ENCODE peak calls at places on chromosome 15, in four cellular contexts. I, M, W and F are unnamed samples.

GRCh38 chr15:68623301-68623892 is 44.6 kb downstream of the CORO2B start:
- DNase-seq in I (no peak), M (no peak), W (no peak), F (no peak)

GRCh38 chr15:60096157-60096556 is 92.0 kb downstream of the FOXB1 start:
- DNase-seq in I (no peak), M (no peak), W (no peak), F (no peak)

GRCh38 chr15:96338772-96339661 is 8.5 kb downstream of the NR2F2 start:
- DNase-seq in I (no peak), M (no peak), W (no peak), F (no peak)

GRCh38 chr15:38128389-38128788 is 124.2 kb upstream of the SPRED1 start:
- DNase-seq in I (no peak), M (no peak), W (peak), F (no peak)

GRCh38 chr15:67192185-67192584 is 62.3 kb downstream of the AAGAB start:
- DNase-seq in I (no peak), M (no peak), W (no peak), F (no peak)

GRCh38 chr15:46703871-46704637 is 1013.3 kb upstream of the SEMA6D start:
- DNase-seq in I (no peak), M (no peak), W (no peak), F (no peak)

GRCh38 chr15:50712018-50712417 is 25.4 kb upstream of the TRPM7 start:
- DNase-seq in I (no peak), M (no peak), W (no peak), F (no peak)

GRCh38 chr15:60652870-60653269 is 173.9 kb upstream of the ICE2 start:
- DNase-seq in I (no peak), M (no peak), W (no peak), F (no peak)

GRCh38 chr15:40108061-40108854 is 421 bp downstream of the BMF start:
- DNase-seq in I (no peak), M (peak), W (peak), F (peak)

GRCh38 chr15:86082619-86083377 is 3.1 kb downstream of the AGBL1 start:
- DNase-seq in I (no peak), M (no peak), W (no peak), F (no peak)

GRCh38 chr15:43519207-43519606 is 1.8 kb downstream of the MAP1A start:
- DNase-seq in I (no peak), M (no peak), W (no peak), F (no peak)
- H3K4me3 ChIP-seq in I (no peak), M (no peak), W (no peak), F (no peak)

GRCh38 chr15:77546870-77547269 is 85.8 kb downstream of the LINGO1 start:
- DNase-seq in I (no peak), M (no peak), W (no peak), F (no peak)
- TF ChIP-seq CTCF in I (no peak), M (no peak), W (no peak), F (no peak)

GRCh38 chr15:92797168-92798052 is 102.7 kb upstream of the CHD2 start:
- DNase-seq in I (peak), M (no peak), W (peak), F (no peak)
- H3K27ac ChIP-seq in I (peak), M (no peak), W (peak), F (peak)

GRCh38 chr15:52134502-52135144 is 22.0 kb upstream of the BCL2L10 start:
- DNase-seq in I (no peak), M (no peak), W (no peak), F (no peak)
- H3K4me3 ChIP-seq in I (no peak), M (no peak), W (no peak), F (no peak)

GRCh38 chr15:45221967-45222366 is 30.1 kb upstream of the SLC28A2 start:
- DNase-seq in I (no peak), M (no peak), W (no peak), F (no peak)
- TF ChIP-seq CTCF in I (no peak), M (no peak), W (no peak), F (no peak)

GRCh38 chr15:64029111-64029510 is 17.2 kb downstream of the DAPK2 start:
- DNase-seq in I (no peak), M (no peak), W (no peak), F (no peak)
- H3K27ac ChIP-seq in I (no peak), M (no peak), W (no peak), F (no peak)

GRCh38 chr15:89686522-89686921 is 4.0 kb downstream of the PEX11A start:
- DNase-seq in I (no peak), M (no peak), W (no peak), F (no peak)
- H3K4me3 ChIP-seq in I (no peak), M (no peak), W (no peak), F (no peak)